ENCODE peak calls at places on chromosomes 1 and 21, in five cellular contexts. One of them, this sample, is unnamed. For H3K4me1, the result is how much of the 10 kb centered on the place peaks cover.

GRCh38 chr21:38797470-38797869 is 8.3 kb upstream of the ETS2 start:
- DNase-seq in keratinocyte: no peak
- DNase-seq in neural progenitor cell: no peak
- DNase-seq in mammary epithelial cell: peak
- DNase-seq in adrenal gland: no peak
- DNase-seq in this sample: no peak

GRCh38 chr1:40409467-40409866 is 35.9 kb downstream of the SMAP2 start:
- DNase-seq in keratinocyte: no peak
- DNase-seq in neural progenitor cell: no peak
- DNase-seq in mammary epithelial cell: no peak
- DNase-seq in adrenal gland: no peak
- DNase-seq in this sample: no peak

GRCh38 chr1:94056171-94056570 is 64.8 kb downstream of the ABCA4 start:
- DNase-seq in keratinocyte: no peak
- DNase-seq in neural progenitor cell: no peak
- DNase-seq in mammary epithelial cell: peak
- DNase-seq in adrenal gland: no peak
- DNase-seq in this sample: no peak

GRCh38 chr1:206658264-206658980 is 23.1 kb downstream of the DYRK3 start:
- DNase-seq in keratinocyte: no peak
- DNase-seq in neural progenitor cell: peak
- DNase-seq in mammary epithelial cell: no peak
- DNase-seq in adrenal gland: no peak
- DNase-seq in this sample: peak

GRCh38 chr1:169395956-169396355 is 28.0 kb downstream of the BLZF1 start:
- DNase-seq in keratinocyte: no peak
- DNase-seq in neural progenitor cell: no peak
- DNase-seq in mammary epithelial cell: no peak
- DNase-seq in adrenal gland: no peak
- DNase-seq in this sample: no peak

GRCh38 chr21:42652527-42653491 is 612 bp upstream of the PDE9A start:
- DNase-seq in keratinocyte: no peak
- DNase-seq in neural progenitor cell: peak
- DNase-seq in mammary epithelial cell: peak
- DNase-seq in adrenal gland: peak
- DNase-seq in this sample: peak

GRCh38 chr1:50308883-50309282 is 114.4 kb downstream of the DMRTA2 start:
- DNase-seq in keratinocyte: no peak
- DNase-seq in neural progenitor cell: peak
- DNase-seq in mammary epithelial cell: peak
- DNase-seq in adrenal gland: peak
- DNase-seq in this sample: peak

GRCh38 chr1:9592510-9593075 is 3.9 kb downstream of the TMEM201 start:
- DNase-seq in keratinocyte: no peak
- DNase-seq in neural progenitor cell: no peak
- DNase-seq in mammary epithelial cell: no peak
- DNase-seq in adrenal gland: no peak
- DNase-seq in this sample: no peak

GRCh38 chr1:230833511-230833910 is 34.8 kb downstream of the C1orf198 start:
- DNase-seq in keratinocyte: no peak
- DNase-seq in neural progenitor cell: no peak
- DNase-seq in mammary epithelial cell: no peak
- DNase-seq in adrenal gland: no peak
- DNase-seq in this sample: no peak

GRCh38 chr1:8040586-8040985 is 14.5 kb upstream of the ERRFI1 start:
- DNase-seq in keratinocyte: no peak
- DNase-seq in neural progenitor cell: no peak
- DNase-seq in mammary epithelial cell: peak
- DNase-seq in adrenal gland: peak
- DNase-seq in this sample: peak

GRCh38 chr1:39044762-39045161 is 18.6 kb downstream of the NDUFS5 start:
- DNase-seq in keratinocyte: no peak
- DNase-seq in neural progenitor cell: no peak
- DNase-seq in mammary epithelial cell: no peak
- DNase-seq in adrenal gland: no peak
- DNase-seq in this sample: no peak

GRCh38 chr1:21355956-21356355 is 65.7 kb upstream of the ECE1 start:
- DNase-seq in keratinocyte: no peak
- DNase-seq in neural progenitor cell: no peak
- DNase-seq in mammary epithelial cell: peak
- DNase-seq in adrenal gland: no peak
- DNase-seq in this sample: no peak

GRCh38 chr1:10070206-10070605 is 37.4 kb downstream of the UBE4B start:
- DNase-seq in keratinocyte: no peak
- DNase-seq in neural progenitor cell: no peak
- DNase-seq in mammary epithelial cell: no peak
- DNase-seq in adrenal gland: no peak
- DNase-seq in this sample: no peak

GRCh38 chr1:6511461-6512244 is 20.2 kb upstream of the PLEKHG5 start:
- DNase-seq in keratinocyte: no peak
- DNase-seq in neural progenitor cell: no peak
- DNase-seq in mammary epithelial cell: no peak
- DNase-seq in adrenal gland: no peak
- DNase-seq in this sample: no peak

GRCh38 chr1:240337795-240338194 is 246.1 kb downstream of the FMN2 start:
- DNase-seq in keratinocyte: no peak
- DNase-seq in neural progenitor cell: no peak
- DNase-seq in mammary epithelial cell: no peak
- DNase-seq in adrenal gland: peak
- DNase-seq in this sample: peak

GRCh38 chr1:197137322-197137721 is 9.1 kb downstream of the ASPM start:
- DNase-seq in keratinocyte: no peak
- DNase-seq in neural progenitor cell: no peak
- DNase-seq in mammary epithelial cell: no peak
- DNase-seq in adrenal gland: no peak
- DNase-seq in this sample: no peak

GRCh38 chr1:236765831-236766230 is 29.3 kb upstream of the MTR start:
- DNase-seq in keratinocyte: no peak
- DNase-seq in neural progenitor cell: no peak
- DNase-seq in mammary epithelial cell: no peak
- DNase-seq in adrenal gland: no peak
- DNase-seq in this sample: no peak

GRCh38 chr1:150365945-150366344 is 2.0 kb downstream of the RPRD2 start:
- DNase-seq in keratinocyte: no peak
- DNase-seq in neural progenitor cell: no peak
- DNase-seq in mammary epithelial cell: peak
- DNase-seq in adrenal gland: no peak
- DNase-seq in this sample: peak

GRCh38 chr1:204258213-204259115 is 44.7 kb upstream of the GOLT1A start:
- DNase-seq in keratinocyte: no peak
- DNase-seq in neural progenitor cell: peak
- DNase-seq in mammary epithelial cell: peak
- DNase-seq in adrenal gland: peak
- DNase-seq in this sample: peak

GRCh38 chr1:207831517-207832327 is 79.2 kb downstream of the CD34 start:
- DNase-seq in keratinocyte: peak
- DNase-seq in neural progenitor cell: no peak
- DNase-seq in mammary epithelial cell: peak
- DNase-seq in adrenal gland: no peak
- DNase-seq in this sample: no peak

GRCh38 chr1:111463029-111463683 is 10.6 kb upstream of the C1orf162 start:
- DNase-seq in keratinocyte: no peak
- DNase-seq in neural progenitor cell: no peak
- DNase-seq in mammary epithelial cell: peak
- DNase-seq in adrenal gland: peak
- DNase-seq in this sample: peak

GRCh38 chr1:107785506-107786213 is 179.3 kb downstream of the VAV3 start:
- DNase-seq in keratinocyte: no peak
- DNase-seq in neural progenitor cell: no peak
- DNase-seq in mammary epithelial cell: no peak
- DNase-seq in adrenal gland: no peak
- DNase-seq in this sample: no peak

GRCh38 chr1:187032982-187033705 is 204.4 kb downstream of the PLA2G4A start:
- DNase-seq in keratinocyte: no peak
- DNase-seq in neural progenitor cell: no peak
- DNase-seq in mammary epithelial cell: no peak
- DNase-seq in adrenal gland: no peak
- DNase-seq in this sample: peak

GRCh38 chr1:49552101-49552500 is 471.7 kb downstream of the AGBL4 start:
- DNase-seq in keratinocyte: no peak
- DNase-seq in neural progenitor cell: no peak
- DNase-seq in mammary epithelial cell: no peak
- DNase-seq in adrenal gland: no peak
- DNase-seq in this sample: no peak

GRCh38 chr1:109314805-109315204 is 8.0 kb upstream of the MYBPHL start:
- DNase-seq in keratinocyte: no peak
- DNase-seq in neural progenitor cell: no peak
- DNase-seq in mammary epithelial cell: no peak
- DNase-seq in adrenal gland: no peak
- DNase-seq in this sample: peak

GRCh38 chr1:186054013-186054412 is 319.8 kb downstream of the HMCN1 start:
- DNase-seq in keratinocyte: no peak
- DNase-seq in neural progenitor cell: no peak
- DNase-seq in mammary epithelial cell: no peak
- DNase-seq in adrenal gland: no peak
- DNase-seq in this sample: no peak

GRCh38 chr1:178057863-178058576 is 35.9 kb upstream of the RASAL2 start:
- DNase-seq in keratinocyte: no peak
- DNase-seq in neural progenitor cell: peak
- DNase-seq in mammary epithelial cell: no peak
- DNase-seq in adrenal gland: peak
- DNase-seq in this sample: peak

GRCh38 chr1:41662656-41663437 is 178.4 kb upstream of the EDN2 start:
- DNase-seq in keratinocyte: no peak
- DNase-seq in neural progenitor cell: peak
- DNase-seq in mammary epithelial cell: peak
- DNase-seq in adrenal gland: peak
- DNase-seq in this sample: peak

GRCh38 chr1:21384620-21385019 is 55.3 kb upstream of the NBPF3 start:
- DNase-seq in keratinocyte: no peak
- DNase-seq in neural progenitor cell: no peak
- DNase-seq in mammary epithelial cell: no peak
- DNase-seq in adrenal gland: no peak
- DNase-seq in this sample: no peak

GRCh38 chr1:18903313-18903671 is 937 bp upstream of the ALDH4A1 start:
- DNase-seq in keratinocyte: no peak
- DNase-seq in neural progenitor cell: no peak
- DNase-seq in mammary epithelial cell: no peak
- DNase-seq in adrenal gland: no peak
- DNase-seq in this sample: no peak

DNA sequence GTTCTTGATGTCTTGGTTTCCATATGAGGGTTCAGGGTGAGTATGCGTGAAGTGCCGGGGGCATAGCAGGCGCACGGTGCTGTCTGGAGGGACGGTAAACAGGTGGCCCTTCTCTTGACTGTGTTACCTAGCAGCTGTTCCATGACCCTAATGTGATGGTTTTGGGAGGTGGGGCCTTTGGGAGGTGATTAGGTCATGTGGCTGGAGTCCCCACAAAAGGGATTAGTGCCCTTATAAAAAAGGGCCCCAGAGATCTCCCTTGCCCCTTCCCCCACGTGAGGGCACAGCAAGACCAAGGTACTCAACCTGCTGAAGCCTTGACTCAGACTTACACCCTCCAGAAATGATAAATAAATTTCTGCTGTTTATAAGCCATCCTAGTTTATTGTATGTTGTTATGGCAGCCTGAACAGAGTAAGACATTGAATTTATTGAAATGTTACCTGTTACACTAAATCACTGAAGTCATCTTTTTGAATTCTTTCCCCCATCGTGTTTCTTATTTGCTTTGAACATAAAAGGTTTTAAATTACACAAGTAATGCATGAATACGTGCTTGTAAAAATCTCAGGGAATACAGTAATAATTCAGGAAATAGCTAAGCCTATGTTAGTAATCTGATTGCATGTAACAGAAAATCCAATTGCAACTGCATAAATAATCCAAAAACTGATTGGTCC is 15.6 kb downstream of the TRAPPC10 start:
- DNase-seq in keratinocyte: no peak
- DNase-seq in neural progenitor cell: no peak
- DNase-seq in mammary epithelial cell: no peak
- DNase-seq in adrenal gland: no peak
- DNase-seq in this sample: no peak
- H3K4me1 ChIP-seq in keratinocyte: under half
- H3K4me1 ChIP-seq in neural progenitor cell: under half
- H3K4me1 ChIP-seq in mammary epithelial cell: under half
- H3K4me1 ChIP-seq in adrenal gland: under half
- H3K4me1 ChIP-seq in this sample: under half

GRCh38 chr1:213883618-213884017 is 104.2 kb upstream of the PROX1 start:
- DNase-seq in keratinocyte: no peak
- DNase-seq in neural progenitor cell: no peak
- DNase-seq in mammary epithelial cell: no peak
- DNase-seq in adrenal gland: no peak
- DNase-seq in this sample: no peak

GRCh38 chr1:213887842-213888241 is 99.9 kb upstream of the PROX1 start:
- DNase-seq in keratinocyte: no peak
- DNase-seq in neural progenitor cell: no peak
- DNase-seq in mammary epithelial cell: no peak
- DNase-seq in adrenal gland: no peak
- DNase-seq in this sample: no peak

GRCh38 chr1:213884402-213884801 is 103.4 kb upstream of the PROX1 start:
- DNase-seq in keratinocyte: no peak
- DNase-seq in neural progenitor cell: no peak
- DNase-seq in mammary epithelial cell: no peak
- DNase-seq in adrenal gland: no peak
- DNase-seq in this sample: no peak

DNA sequence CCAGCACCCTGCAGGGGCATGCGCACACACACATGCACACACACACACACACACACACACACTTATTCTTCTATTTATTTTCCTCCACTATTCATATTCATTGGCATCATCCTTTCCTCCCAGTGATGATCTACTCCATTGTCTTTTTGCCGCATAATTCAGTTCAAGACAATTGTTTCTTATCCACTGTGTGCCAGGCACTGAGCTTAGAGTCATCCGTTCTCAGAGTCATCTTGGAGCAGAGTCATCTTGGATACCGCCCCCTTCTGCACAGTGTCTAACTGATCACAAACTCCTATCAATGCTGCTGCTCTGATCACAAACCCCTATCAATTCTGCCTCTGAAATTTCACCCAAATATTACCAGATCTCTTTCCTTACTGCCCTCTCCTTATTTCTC is 102.8 kb upstream of the PROX1 start:
- DNase-seq in keratinocyte: no peak
- DNase-seq in neural progenitor cell: no peak
- DNase-seq in mammary epithelial cell: no peak
- DNase-seq in adrenal gland: no peak
- DNase-seq in this sample: no peak
- H3K27ac ChIP-seq in keratinocyte: no peak
- H3K27ac ChIP-seq in neural progenitor cell: no peak
- H3K27ac ChIP-seq in mammary epithelial cell: no peak
- H3K27ac ChIP-seq in adrenal gland: no peak
- H3K27ac ChIP-seq in this sample: no peak

DNA sequence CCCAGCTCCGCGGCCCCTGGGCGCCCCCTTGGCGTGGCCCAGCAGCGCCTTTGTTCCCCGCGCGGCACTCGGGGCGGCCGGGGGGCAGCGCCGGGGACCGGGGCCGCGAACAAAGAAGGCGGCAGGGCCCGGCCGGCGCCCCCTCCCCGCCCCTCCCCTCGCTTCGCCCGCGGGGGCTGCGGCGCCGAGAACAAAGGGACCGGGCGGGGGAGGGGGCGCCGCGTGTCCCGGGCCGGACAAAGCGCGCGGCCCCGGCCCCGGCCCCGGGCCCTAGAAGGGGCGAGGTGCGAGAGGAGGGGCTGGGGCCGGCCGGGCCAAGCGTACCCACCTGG is 448 bp downstream of the MARCKSL1 start:
- DNase-seq in keratinocyte: no peak
- DNase-seq in neural progenitor cell: peak
- DNase-seq in mammary epithelial cell: no peak
- DNase-seq in adrenal gland: no peak
- DNase-seq in this sample: no peak
- TF ChIP-seq CTCF in keratinocyte: no peak
- TF ChIP-seq CTCF in neural progenitor cell: no peak
- TF ChIP-seq CTCF in mammary epithelial cell: no peak
- TF ChIP-seq CTCF in adrenal gland: no peak
- TF ChIP-seq CTCF in this sample: no peak

GRCh38 chr1:115543247-115543646 is 98.5 kb upstream of the VANGL1 start:
- DNase-seq in keratinocyte: no peak
- DNase-seq in neural progenitor cell: no peak
- DNase-seq in mammary epithelial cell: no peak
- DNase-seq in adrenal gland: no peak
- DNase-seq in this sample: no peak
- H3K4me1 ChIP-seq in keratinocyte: under half
- H3K4me1 ChIP-seq in neural progenitor cell: under half
- H3K4me1 ChIP-seq in mammary epithelial cell: under half
- H3K4me1 ChIP-seq in adrenal gland: under half
- H3K4me1 ChIP-seq in this sample: under half